ENCODE peak calls at places on chromosomes 2 and 18, in five cellular contexts. One of them, this sample, is unnamed.

GRCh38 chr2:222693837-222694236 is 22.4 kb downstream of the MOGAT1 start:
- DNase-seq in stimulated activated CD8-positive, alpha-beta memory T cell treated with anti-CD3 and anti-CD28 coated beads, Interleukin-2, amount 100 ng/mL, for 48 hours: no peak
- DNase-seq in AG20443: no peak
- DNase-seq in BE2C: no peak
- DNase-seq in RPMI8226: peak; percentile 4
- DNase-seq in this sample: peak; percentile 52

GRCh38 chr2:99403524-99403923 is 66.3 kb downstream of the EIF5B start:
- DNase-seq in stimulated activated CD8-positive, alpha-beta memory T cell treated with anti-CD3 and anti-CD28 coated beads, Interleukin-2, amount 100 ng/mL, for 48 hours: no peak
- DNase-seq in AG20443: no peak
- DNase-seq in BE2C: no peak
- DNase-seq in RPMI8226: no peak
- DNase-seq in this sample: no peak

GRCh38 chr2:144426981-144427479 is 92.9 kb downstream of the ZEB2 start:
- DNase-seq in BE2C: no peak
- DNase-seq in RPMI8226: no peak
- DNase-seq in stimulated activated CD8-positive, alpha-beta memory T cell treated with anti-CD3 and anti-CD28 coated beads, Interleukin-2, amount 100 ng/mL, for 48 hours: no peak
- DNase-seq in AG20443: no peak
- DNase-seq in this sample: no peak

GRCh38 chr2:8656160-8656641 is 25.7 kb upstream of the ID2 start:
- DNase-seq in RPMI8226: no peak
- DNase-seq in stimulated activated CD8-positive, alpha-beta memory T cell treated with anti-CD3 and anti-CD28 coated beads, Interleukin-2, amount 100 ng/mL, for 48 hours: no peak
- DNase-seq in AG20443: peak; percentile 67
- DNase-seq in BE2C: no peak
- DNase-seq in this sample: no peak

GRCh38 chr2:241858206-241859016 is at the start of gene PDCD1:
- DNase-seq in BE2C: peak; percentile 57
- DNase-seq in stimulated activated CD8-positive, alpha-beta memory T cell treated with anti-CD3 and anti-CD28 coated beads, Interleukin-2, amount 100 ng/mL, for 48 hours: peak; percentile 67
- DNase-seq in RPMI8226: peak; percentile 91
- DNase-seq in AG20443: no peak
- DNase-seq in this sample: no peak

GRCh38 chr2:65666156-65666725 is 233.8 kb upstream of the SPRED2 start:
- DNase-seq in BE2C: no peak
- DNase-seq in RPMI8226: no peak
- DNase-seq in stimulated activated CD8-positive, alpha-beta memory T cell treated with anti-CD3 and anti-CD28 coated beads, Interleukin-2, amount 100 ng/mL, for 48 hours: no peak
- DNase-seq in AG20443: peak; percentile 49
- DNase-seq in this sample: peak; percentile 25

GRCh38 chr2:20648207-20648606 is 2.7 kb downstream of the HS1BP3 start:
- DNase-seq in BE2C: no peak
- DNase-seq in stimulated activated CD8-positive, alpha-beta memory T cell treated with anti-CD3 and anti-CD28 coated beads, Interleukin-2, amount 100 ng/mL, for 48 hours: no peak
- DNase-seq in AG20443: no peak
- DNase-seq in RPMI8226: no peak
- DNase-seq in this sample: no peak

GRCh38 chr2:152097291-152098032 is 1.4 kb downstream of the CACNB4 start:
- DNase-seq in stimulated activated CD8-positive, alpha-beta memory T cell treated with anti-CD3 and anti-CD28 coated beads, Interleukin-2, amount 100 ng/mL, for 48 hours: no peak
- DNase-seq in RPMI8226: no peak
- DNase-seq in BE2C: no peak
- DNase-seq in AG20443: peak; percentile 52
- DNase-seq in this sample: peak; percentile 48

GRCh38 chr2:224412064-224412921 is 10.4 kb upstream of the FAM124B start:
- DNase-seq in stimulated activated CD8-positive, alpha-beta memory T cell treated with anti-CD3 and anti-CD28 coated beads, Interleukin-2, amount 100 ng/mL, for 48 hours: no peak
- DNase-seq in BE2C: peak; percentile 43
- DNase-seq in RPMI8226: peak; percentile 42
- DNase-seq in AG20443: peak; percentile 76
- DNase-seq in this sample: no peak

GRCh38 chr2:156400704-156401678 is 35.2 kb upstream of the GPD2 start:
- DNase-seq in RPMI8226: peak; percentile 74
- DNase-seq in BE2C: peak; percentile 36
- DNase-seq in stimulated activated CD8-positive, alpha-beta memory T cell treated with anti-CD3 and anti-CD28 coated beads, Interleukin-2, amount 100 ng/mL, for 48 hours: peak; percentile 43
- DNase-seq in AG20443: peak; percentile 75
- DNase-seq in this sample: peak; percentile 87

GRCh38 chr2:48113767-48114166 is 207.5 kb upstream of the FBXO11 start:
- DNase-seq in RPMI8226: no peak
- DNase-seq in AG20443: no peak
- DNase-seq in stimulated activated CD8-positive, alpha-beta memory T cell treated with anti-CD3 and anti-CD28 coated beads, Interleukin-2, amount 100 ng/mL, for 48 hours: no peak
- DNase-seq in BE2C: no peak
- DNase-seq in this sample: no peak

GRCh38 chr2:241003830-241004564 is 5.6 kb downstream of the SNED1 start:
- DNase-seq in stimulated activated CD8-positive, alpha-beta memory T cell treated with anti-CD3 and anti-CD28 coated beads, Interleukin-2, amount 100 ng/mL, for 48 hours: no peak
- DNase-seq in RPMI8226: no peak
- DNase-seq in BE2C: no peak
- DNase-seq in AG20443: no peak
- DNase-seq in this sample: no peak

GRCh38 chr2:3662239-3662638 is 4.2 kb downstream of the ALLC start:
- DNase-seq in BE2C: no peak
- DNase-seq in AG20443: no peak
- DNase-seq in stimulated activated CD8-positive, alpha-beta memory T cell treated with anti-CD3 and anti-CD28 coated beads, Interleukin-2, amount 100 ng/mL, for 48 hours: no peak
- DNase-seq in RPMI8226: no peak
- DNase-seq in this sample: peak; percentile 21

GRCh38 chr18:63676526-63676925 is 14.8 kb upstream of the SERPINB3 start:
- DNase-seq in stimulated activated CD8-positive, alpha-beta memory T cell treated with anti-CD3 and anti-CD28 coated beads, Interleukin-2, amount 100 ng/mL, for 48 hours: no peak
- DNase-seq in BE2C: no peak
- DNase-seq in RPMI8226: peak; percentile 43
- DNase-seq in AG20443: no peak
- DNase-seq in this sample: peak; percentile 44

GRCh38 chr2:168587302-168587701 is 131.2 kb downstream of the CERS6 start:
- DNase-seq in RPMI8226: no peak
- DNase-seq in AG20443: no peak
- DNase-seq in BE2C: no peak
- DNase-seq in stimulated activated CD8-positive, alpha-beta memory T cell treated with anti-CD3 and anti-CD28 coated beads, Interleukin-2, amount 100 ng/mL, for 48 hours: no peak
- DNase-seq in this sample: no peak

GRCh38 chr2:178529194-178529593 is 48.9 kb downstream of the PLEKHA3 start:
- DNase-seq in AG20443: no peak
- DNase-seq in BE2C: no peak
- DNase-seq in RPMI8226: no peak
- DNase-seq in stimulated activated CD8-positive, alpha-beta memory T cell treated with anti-CD3 and anti-CD28 coated beads, Interleukin-2, amount 100 ng/mL, for 48 hours: no peak
- DNase-seq in this sample: no peak

GRCh38 chr2:238053195-238053776 is 7.5 kb upstream of the SCLY start:
- DNase-seq in RPMI8226: no peak
- DNase-seq in BE2C: no peak
- DNase-seq in AG20443: no peak
- DNase-seq in stimulated activated CD8-positive, alpha-beta memory T cell treated with anti-CD3 and anti-CD28 coated beads, Interleukin-2, amount 100 ng/mL, for 48 hours: no peak
- DNase-seq in this sample: peak; percentile 14

GRCh38 chr2:31406593-31407385 is 7.8 kb downstream of the XDH start:
- DNase-seq in AG20443: no peak
- DNase-seq in stimulated activated CD8-positive, alpha-beta memory T cell treated with anti-CD3 and anti-CD28 coated beads, Interleukin-2, amount 100 ng/mL, for 48 hours: no peak
- DNase-seq in RPMI8226: no peak
- DNase-seq in BE2C: no peak
- DNase-seq in this sample: no peak

GRCh38 chr2:197813093-197813787 is 8.8 kb downstream of the PLCL1 start:
- DNase-seq in AG20443: peak; percentile 62
- DNase-seq in RPMI8226: peak; percentile 27
- DNase-seq in BE2C: no peak
- DNase-seq in stimulated activated CD8-positive, alpha-beta memory T cell treated with anti-CD3 and anti-CD28 coated beads, Interleukin-2, amount 100 ng/mL, for 48 hours: no peak
- DNase-seq in this sample: peak; percentile 82

GRCh38 chr2:110816404-110817365 is 84.3 kb downstream of the ACOXL start:
- DNase-seq in RPMI8226: peak; percentile 54
- DNase-seq in AG20443: no peak
- DNase-seq in BE2C: no peak
- DNase-seq in stimulated activated CD8-positive, alpha-beta memory T cell treated with anti-CD3 and anti-CD28 coated beads, Interleukin-2, amount 100 ng/mL, for 48 hours: no peak
- DNase-seq in this sample: peak; percentile 53

GRCh38 chr2:208584387-208584965 is 177.9 kb downstream of the PTH2R start:
- DNase-seq in AG20443: no peak
- DNase-seq in stimulated activated CD8-positive, alpha-beta memory T cell treated with anti-CD3 and anti-CD28 coated beads, Interleukin-2, amount 100 ng/mL, for 48 hours: no peak
- DNase-seq in RPMI8226: no peak
- DNase-seq in BE2C: peak; percentile 31
- DNase-seq in this sample: no peak

GRCh38 chr2:235170536-235171510 is 219.0 kb downstream of the SH3BP4 start:
- DNase-seq in AG20443: peak; percentile 87
- DNase-seq in RPMI8226: peak; percentile 65
- DNase-seq in stimulated activated CD8-positive, alpha-beta memory T cell treated with anti-CD3 and anti-CD28 coated beads, Interleukin-2, amount 100 ng/mL, for 48 hours: no peak
- DNase-seq in BE2C: peak; percentile 61
- DNase-seq in this sample: peak; percentile 29

GRCh38 chr2:67465623-67466022 is 68.5 kb downstream of the ETAA1 start:
- DNase-seq in AG20443: no peak
- DNase-seq in BE2C: no peak
- DNase-seq in stimulated activated CD8-positive, alpha-beta memory T cell treated with anti-CD3 and anti-CD28 coated beads, Interleukin-2, amount 100 ng/mL, for 48 hours: no peak
- DNase-seq in RPMI8226: peak; percentile 37
- DNase-seq in this sample: peak; percentile 10

GRCh38 chr18:7830468-7830867 is 263.4 kb downstream of the PTPRM start:
- DNase-seq in BE2C: no peak
- DNase-seq in AG20443: no peak
- DNase-seq in RPMI8226: peak; percentile 15
- DNase-seq in stimulated activated CD8-positive, alpha-beta memory T cell treated with anti-CD3 and anti-CD28 coated beads, Interleukin-2, amount 100 ng/mL, for 48 hours: no peak
- DNase-seq in this sample: peak; percentile 25

GRCh38 chr2:55014962-55015939 is 35.0 kb downstream of the RTN4 start:
- DNase-seq in AG20443: peak; percentile 74
- DNase-seq in BE2C: peak; percentile 51
- DNase-seq in RPMI8226: peak; percentile 58
- DNase-seq in stimulated activated CD8-positive, alpha-beta memory T cell treated with anti-CD3 and anti-CD28 coated beads, Interleukin-2, amount 100 ng/mL, for 48 hours: no peak
- DNase-seq in this sample: peak; percentile 70

GRCh38 chr2:38095996-38096861 is 20.3 kb upstream of the CYP1B1 start:
- DNase-seq in stimulated activated CD8-positive, alpha-beta memory T cell treated with anti-CD3 and anti-CD28 coated beads, Interleukin-2, amount 100 ng/mL, for 48 hours: no peak
- DNase-seq in AG20443: peak; percentile 56
- DNase-seq in BE2C: no peak
- DNase-seq in RPMI8226: no peak
- DNase-seq in this sample: no peak

GRCh38 chr2:117058366-117058765 is 756.1 kb upstream of the DDX18 start:
- DNase-seq in AG20443: no peak
- DNase-seq in BE2C: no peak
- DNase-seq in RPMI8226: peak; percentile 72
- DNase-seq in stimulated activated CD8-positive, alpha-beta memory T cell treated with anti-CD3 and anti-CD28 coated beads, Interleukin-2, amount 100 ng/mL, for 48 hours: no peak
- DNase-seq in this sample: peak; percentile 8

GRCh38 chr18:22557160-22557941 is 139.6 kb upstream of the CTAGE1 start:
- DNase-seq in stimulated activated CD8-positive, alpha-beta memory T cell treated with anti-CD3 and anti-CD28 coated beads, Interleukin-2, amount 100 ng/mL, for 48 hours: no peak
- DNase-seq in BE2C: no peak
- DNase-seq in AG20443: no peak
- DNase-seq in RPMI8226: no peak
- DNase-seq in this sample: no peak

GRCh38 chr2:223929575-223930001 is 15.5 kb downstream of the WDFY1 start:
- DNase-seq in BE2C: no peak
- DNase-seq in AG20443: no peak
- DNase-seq in RPMI8226: no peak
- DNase-seq in stimulated activated CD8-positive, alpha-beta memory T cell treated with anti-CD3 and anti-CD28 coated beads, Interleukin-2, amount 100 ng/mL, for 48 hours: no peak
- DNase-seq in this sample: no peak

GRCh38 chr2:141068053-141068682 is 1062.6 kb downstream of the LRP1B start:
- DNase-seq in stimulated activated CD8-positive, alpha-beta memory T cell treated with anti-CD3 and anti-CD28 coated beads, Interleukin-2, amount 100 ng/mL, for 48 hours: no peak
- DNase-seq in RPMI8226: no peak
- DNase-seq in AG20443: no peak
- DNase-seq in BE2C: peak; percentile 44
- DNase-seq in this sample: no peak

GRCh38 chr18:64713284-64713683 is 564.4 kb upstream of the LINC00305 start:
- DNase-seq in BE2C: no peak
- DNase-seq in AG20443: no peak
- DNase-seq in RPMI8226: peak; percentile 88
- DNase-seq in stimulated activated CD8-positive, alpha-beta memory T cell treated with anti-CD3 and anti-CD28 coated beads, Interleukin-2, amount 100 ng/mL, for 48 hours: no peak
- DNase-seq in this sample: no peak

GRCh38 chr18:1585881-1586488 is 681.3 kb downstream of the ADCYAP1 start:
- DNase-seq in AG20443: peak; percentile 26
- DNase-seq in stimulated activated CD8-positive, alpha-beta memory T cell treated with anti-CD3 and anti-CD28 coated beads, Interleukin-2, amount 100 ng/mL, for 48 hours: no peak
- DNase-seq in RPMI8226: peak; percentile 30
- DNase-seq in BE2C: no peak
- DNase-seq in this sample: peak; percentile 72

GRCh38 chr2:111029135-111029927 is 91.4 kb upstream of the BCL2L11 start:
- DNase-seq in AG20443: no peak
- DNase-seq in RPMI8226: no peak
- DNase-seq in BE2C: no peak
- DNase-seq in stimulated activated CD8-positive, alpha-beta memory T cell treated with anti-CD3 and anti-CD28 coated beads, Interleukin-2, amount 100 ng/mL, for 48 hours: no peak
- DNase-seq in this sample: no peak

GRCh38 chr2:96534131-96534530 is 2.4 kb upstream of the ARID5A start:
- DNase-seq in BE2C: no peak
- DNase-seq in stimulated activated CD8-positive, alpha-beta memory T cell treated with anti-CD3 and anti-CD28 coated beads, Interleukin-2, amount 100 ng/mL, for 48 hours: no peak
- DNase-seq in AG20443: no peak
- DNase-seq in RPMI8226: no peak
- DNase-seq in this sample: no peak

GRCh38 chr2:2570871-2571270 is 239.8 kb upstream of the MYT1L start:
- DNase-seq in RPMI8226: no peak
- DNase-seq in stimulated activated CD8-positive, alpha-beta memory T cell treated with anti-CD3 and anti-CD28 coated beads, Interleukin-2, amount 100 ng/mL, for 48 hours: no peak
- DNase-seq in BE2C: no peak
- DNase-seq in AG20443: no peak
- DNase-seq in this sample: no peak

GRCh38 chr2:230411484-230412368 is 4.3 kb upstream of the SP100 start:
- DNase-seq in RPMI8226: peak; percentile 67
- DNase-seq in BE2C: peak; percentile 50
- DNase-seq in stimulated activated CD8-positive, alpha-beta memory T cell treated with anti-CD3 and anti-CD28 coated beads, Interleukin-2, amount 100 ng/mL, for 48 hours: peak; percentile 40
- DNase-seq in AG20443: peak; percentile 90
- DNase-seq in this sample: peak; percentile 61

GRCh38 chr2:158745067-158745865 is 49.9 kb upstream of the DAPL1 start:
- DNase-seq in BE2C: peak; percentile 51
- DNase-seq in RPMI8226: peak; percentile 34
- DNase-seq in stimulated activated CD8-positive, alpha-beta memory T cell treated with anti-CD3 and anti-CD28 coated beads, Interleukin-2, amount 100 ng/mL, for 48 hours: no peak
- DNase-seq in AG20443: peak; percentile 49
- DNase-seq in this sample: peak; percentile 67

GRCh38 chr2:88011011-88011410 is 5.3 kb downstream of the RNU2-63P start:
- DNase-seq in BE2C: no peak
- DNase-seq in RPMI8226: no peak
- DNase-seq in stimulated activated CD8-positive, alpha-beta memory T cell treated with anti-CD3 and anti-CD28 coated beads, Interleukin-2, amount 100 ng/mL, for 48 hours: no peak
- DNase-seq in AG20443: no peak
- DNase-seq in this sample: no peak

GRCh38 chr18:76958692-76959341 is 136.5 kb downstream of the ZNF236 start:
- DNase-seq in stimulated activated CD8-positive, alpha-beta memory T cell treated with anti-CD3 and anti-CD28 coated beads, Interleukin-2, amount 100 ng/mL, for 48 hours: no peak
- DNase-seq in BE2C: peak; percentile 33
- DNase-seq in AG20443: no peak
- DNase-seq in RPMI8226: no peak
- DNase-seq in this sample: no peak